ENCODE peak calls at places on chromosomes 13 and 19, in seven cellular contexts. One of them, this sample, is unnamed.

GRCh38 chr19:20318616-20319015 is 151.6 kb downstream of the ZNF486 start:
- DNase-seq in fibroblast of mammary gland: no peak
- DNase-seq in neuronal stem cell: no peak
- DNase-seq in left lung: no peak
- DNase-seq in Jurkat, Clone E6-1: no peak
- DNase-seq in tibial artery: no peak
- DNase-seq in upper lobe of right lung: no peak
- DNase-seq in this sample: no peak

GRCh38 chr19:46353730-46354528 is 7.0 kb downstream of the PPP5C start:
- DNase-seq in fibroblast of mammary gland: no peak
- DNase-seq in upper lobe of right lung: peak; percentile 57
- DNase-seq in neuronal stem cell: no peak
- DNase-seq in tibial artery: no peak
- DNase-seq in Jurkat, Clone E6-1: no peak
- DNase-seq in left lung: no peak
- DNase-seq in this sample: no peak

GRCh38 chr13:113742445-113743120 is 16.4 kb upstream of the TMEM255B start:
- DNase-seq in fibroblast of mammary gland: peak; percentile 25
- DNase-seq in tibial artery: no peak
- DNase-seq in neuronal stem cell: no peak
- DNase-seq in left lung: no peak
- DNase-seq in Jurkat, Clone E6-1: no peak
- DNase-seq in upper lobe of right lung: no peak
- DNase-seq in this sample: no peak

GRCh38 chr13:98959775-98960325 is 18.0 kb downstream of the DOCK9 start:
- DNase-seq in neuronal stem cell: no peak
- DNase-seq in left lung: no peak
- DNase-seq in upper lobe of right lung: no peak
- DNase-seq in Jurkat, Clone E6-1: no peak
- DNase-seq in fibroblast of mammary gland: no peak
- DNase-seq in tibial artery: no peak
- DNase-seq in this sample: no peak

GRCh38 chr19:13784731-13785452 is 10.4 kb upstream of the ZSWIM4 start:
- DNase-seq in fibroblast of mammary gland: peak; percentile 62
- DNase-seq in left lung: peak; percentile 79
- DNase-seq in tibial artery: peak; percentile 72
- DNase-seq in upper lobe of right lung: peak; percentile 92
- DNase-seq in neuronal stem cell: no peak
- DNase-seq in Jurkat, Clone E6-1: peak; percentile 37
- DNase-seq in this sample: peak; percentile 60

GRCh38 chr13:80276371-80277289 is 64.3 kb downstream of the SPRY2 start:
- DNase-seq in tibial artery: no peak
- DNase-seq in neuronal stem cell: peak; percentile 93
- DNase-seq in Jurkat, Clone E6-1: no peak
- DNase-seq in left lung: no peak
- DNase-seq in upper lobe of right lung: no peak
- DNase-seq in fibroblast of mammary gland: peak; percentile 7
- DNase-seq in this sample: no peak

GRCh38 chr13:20497376-20497775 is 28.3 kb downstream of the CRYL1 start:
- DNase-seq in tibial artery: no peak
- DNase-seq in fibroblast of mammary gland: no peak
- DNase-seq in neuronal stem cell: no peak
- DNase-seq in upper lobe of right lung: no peak
- DNase-seq in left lung: no peak
- DNase-seq in Jurkat, Clone E6-1: no peak
- DNase-seq in this sample: no peak

GRCh38 chr19:20247016-20247683 is 80.1 kb downstream of the ZNF486 start:
- DNase-seq in neuronal stem cell: peak; percentile 29
- DNase-seq in upper lobe of right lung: peak; percentile 66
- DNase-seq in left lung: no peak
- DNase-seq in Jurkat, Clone E6-1: peak; percentile 2
- DNase-seq in tibial artery: no peak
- DNase-seq in fibroblast of mammary gland: peak; percentile 16
- DNase-seq in this sample: peak; percentile 77

GRCh38 chr13:76009491-76009890 is 373.4 kb downstream of the LMO7 start:
- DNase-seq in left lung: no peak
- DNase-seq in neuronal stem cell: no peak
- DNase-seq in fibroblast of mammary gland: peak; percentile 39
- DNase-seq in tibial artery: no peak
- DNase-seq in upper lobe of right lung: no peak
- DNase-seq in Jurkat, Clone E6-1: no peak
- DNase-seq in this sample: no peak

GRCh38 chr19:56309511-56310185 is 5.0 kb downstream of the ZSCAN5A start:
- DNase-seq in tibial artery: no peak
- DNase-seq in Jurkat, Clone E6-1: peak; percentile 53
- DNase-seq in fibroblast of mammary gland: peak; percentile 41
- DNase-seq in left lung: peak; percentile 47
- DNase-seq in upper lobe of right lung: peak; percentile 78
- DNase-seq in neuronal stem cell: no peak
- DNase-seq in this sample: peak; percentile 68

GRCh38 chr19:50171752-50172151 is 8.7 kb upstream of the IZUMO2 start:
- DNase-seq in neuronal stem cell: no peak
- DNase-seq in Jurkat, Clone E6-1: no peak
- DNase-seq in tibial artery: no peak
- DNase-seq in upper lobe of right lung: no peak
- DNase-seq in left lung: no peak
- DNase-seq in fibroblast of mammary gland: no peak
- DNase-seq in this sample: no peak

GRCh38 chr19:36032251-36033104 is at the start of gene CLIP3:
- DNase-seq in neuronal stem cell: peak; percentile 75
- DNase-seq in left lung: peak; percentile 58
- DNase-seq in tibial artery: peak; percentile 62
- DNase-seq in Jurkat, Clone E6-1: peak; percentile 53
- DNase-seq in upper lobe of right lung: no peak
- DNase-seq in fibroblast of mammary gland: peak; percentile 51
- DNase-seq in this sample: no peak

GRCh38 chr13:109833940-109834339 is 47.6 kb upstream of the IRS2 start:
- DNase-seq in tibial artery: no peak
- DNase-seq in neuronal stem cell: no peak
- DNase-seq in upper lobe of right lung: no peak
- DNase-seq in left lung: no peak
- DNase-seq in Jurkat, Clone E6-1: no peak
- DNase-seq in fibroblast of mammary gland: no peak
- DNase-seq in this sample: no peak
- H3K4me3 ChIP-seq in tibial artery: no peak overlapping the region
- H3K4me3 ChIP-seq in neuronal stem cell: no peak overlapping the region
- H3K4me3 ChIP-seq in upper lobe of right lung: no peak overlapping the region
- H3K4me3 ChIP-seq in left lung: no peak overlapping the region
- H3K4me3 ChIP-seq in Jurkat, Clone E6-1: no peak overlapping the region
- H3K4me3 ChIP-seq in fibroblast of mammary gland: no peak overlapping the region
- H3K4me3 ChIP-seq in this sample: no peak overlapping the region

GRCh38 chr19:5047251-5047935 is 78.5 kb downstream of the KDM4B start:
- DNase-seq in left lung: no peak
- DNase-seq in fibroblast of mammary gland: no peak
- DNase-seq in upper lobe of right lung: no peak
- DNase-seq in tibial artery: no peak
- DNase-seq in Jurkat, Clone E6-1: no peak
- DNase-seq in neuronal stem cell: no peak
- DNase-seq in this sample: no peak

GRCh38 chr19:5049561-5049960 is 80.6 kb downstream of the KDM4B start:
- DNase-seq in left lung: no peak
- DNase-seq in fibroblast of mammary gland: no peak
- DNase-seq in Jurkat, Clone E6-1: no peak
- DNase-seq in neuronal stem cell: no peak
- DNase-seq in tibial artery: no peak
- DNase-seq in upper lobe of right lung: no peak
- DNase-seq in this sample: no peak

GRCh38 chr19:5050016-5050656 is 81.2 kb downstream of the KDM4B start:
- DNase-seq in fibroblast of mammary gland: no peak
- DNase-seq in tibial artery: no peak
- DNase-seq in left lung: no peak
- DNase-seq in neuronal stem cell: no peak
- DNase-seq in Jurkat, Clone E6-1: no peak
- DNase-seq in upper lobe of right lung: no peak
- DNase-seq in this sample: no peak

GRCh38 chr19:5048091-5048726 is 79.3 kb downstream of the KDM4B start:
- DNase-seq in neuronal stem cell: peak; percentile 78
- DNase-seq in tibial artery: peak; percentile 69
- DNase-seq in upper lobe of right lung: peak; percentile 85
- DNase-seq in fibroblast of mammary gland: peak; percentile 75
- DNase-seq in left lung: peak; percentile 73
- DNase-seq in Jurkat, Clone E6-1: peak; percentile 22
- DNase-seq in this sample: peak; percentile 46

DNA sequence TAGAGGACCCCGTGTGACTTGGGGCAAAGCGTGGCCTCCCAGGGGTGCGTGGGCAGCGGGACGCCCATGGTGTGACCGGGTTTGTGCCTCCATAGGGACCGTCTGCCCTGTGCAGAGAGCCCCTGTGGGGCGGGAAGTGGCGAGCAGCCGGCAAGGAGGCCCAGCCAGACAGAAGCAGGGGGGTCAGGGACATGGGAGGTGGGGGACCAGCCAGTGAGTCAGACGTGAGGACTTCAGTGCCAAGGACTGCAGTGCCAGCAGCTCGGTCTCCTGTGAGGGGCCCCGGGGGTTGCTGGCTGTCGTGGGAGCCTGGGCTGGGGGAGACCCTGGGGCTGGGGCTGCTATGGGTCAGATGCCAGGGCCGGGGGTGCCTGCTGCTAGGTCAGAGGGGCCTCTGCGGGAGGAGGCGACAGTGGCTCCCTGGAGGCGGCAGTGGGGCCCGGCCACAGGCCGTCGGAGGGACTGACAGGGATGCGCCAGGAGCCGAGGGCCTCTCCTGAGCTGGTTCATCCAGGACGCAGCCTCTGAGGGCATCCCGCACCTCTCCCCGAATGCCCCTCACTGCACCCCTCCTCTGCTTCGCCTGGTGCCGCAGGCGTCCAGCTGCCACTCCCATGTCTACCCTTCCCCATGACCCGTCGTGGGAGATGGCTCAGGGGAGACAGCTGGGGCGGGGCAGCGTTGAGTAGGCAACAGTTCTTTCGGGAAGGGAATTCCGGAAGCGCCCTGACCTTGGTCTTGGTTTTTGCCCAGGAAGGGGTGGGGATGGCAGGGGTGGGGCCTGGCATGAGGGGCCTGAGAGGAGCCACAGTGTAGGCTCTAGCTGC is 80.0 kb downstream of the KDM4B start:
- DNase-seq in left lung: no peak
- DNase-seq in Jurkat, Clone E6-1: no peak
- DNase-seq in fibroblast of mammary gland: peak; percentile 64
- DNase-seq in upper lobe of right lung: no peak
- DNase-seq in neuronal stem cell: no peak
- DNase-seq in tibial artery: peak; percentile 37
- DNase-seq in this sample: no peak
- H3K4me3 ChIP-seq in left lung: no peak overlapping the region
- H3K4me3 ChIP-seq in Jurkat, Clone E6-1: no peak overlapping the region
- H3K4me3 ChIP-seq in fibroblast of mammary gland: peak overlapping the region; percentile 3
- H3K4me3 ChIP-seq in upper lobe of right lung: no peak overlapping the region
- H3K4me3 ChIP-seq in neuronal stem cell: no peak overlapping the region
- H3K4me3 ChIP-seq in tibial artery: peak overlapping the region; percentile 15
- H3K4me3 ChIP-seq in this sample: no peak overlapping the region

GRCh38 chr19:41998246-41999020 is 4.4 kb upstream of the ATP1A3 start:
- DNase-seq in neuronal stem cell: peak; percentile 66
- DNase-seq in upper lobe of right lung: no peak
- DNase-seq in left lung: no peak
- DNase-seq in tibial artery: no peak
- DNase-seq in Jurkat, Clone E6-1: no peak
- DNase-seq in fibroblast of mammary gland: peak; percentile 34
- DNase-seq in this sample: peak; percentile 74
- H3K4me3 ChIP-seq in neuronal stem cell: peak overlapping the region; percentile 24
- H3K4me3 ChIP-seq in upper lobe of right lung: no peak overlapping the region
- H3K4me3 ChIP-seq in left lung: no peak overlapping the region
- H3K4me3 ChIP-seq in tibial artery: no peak overlapping the region
- H3K4me3 ChIP-seq in Jurkat, Clone E6-1: peak overlapping the region; percentile 23
- H3K4me3 ChIP-seq in fibroblast of mammary gland: no peak overlapping the region
- H3K4me3 ChIP-seq in this sample: peak overlapping the region; percentile 59

GRCh38 chr19:497861-498590 is 1.7 kb downstream of the MADCAM1 start:
- DNase-seq in upper lobe of right lung: no peak
- DNase-seq in Jurkat, Clone E6-1: no peak
- DNase-seq in neuronal stem cell: no peak
- DNase-seq in fibroblast of mammary gland: no peak
- DNase-seq in tibial artery: no peak
- DNase-seq in left lung: no peak
- DNase-seq in this sample: no peak

GRCh38 chr19:496333-496634 is at the start of gene MADCAM1:
- DNase-seq in neuronal stem cell: no peak
- DNase-seq in tibial artery: no peak
- DNase-seq in Jurkat, Clone E6-1: no peak
- DNase-seq in upper lobe of right lung: no peak
- DNase-seq in left lung: no peak
- DNase-seq in fibroblast of mammary gland: no peak
- DNase-seq in this sample: no peak

GRCh38 chr19:498591-498950 is 2.3 kb downstream of the MADCAM1 start:
- DNase-seq in tibial artery: no peak
- DNase-seq in left lung: no peak
- DNase-seq in Jurkat, Clone E6-1: no peak
- DNase-seq in upper lobe of right lung: no peak
- DNase-seq in neuronal stem cell: no peak
- DNase-seq in fibroblast of mammary gland: no peak
- DNase-seq in this sample: no peak

GRCh38 chr19:498977-499623 is 2.8 kb downstream of the MADCAM1 start:
- DNase-seq in Jurkat, Clone E6-1: no peak
- DNase-seq in tibial artery: no peak
- DNase-seq in fibroblast of mammary gland: no peak
- DNase-seq in neuronal stem cell: no peak
- DNase-seq in upper lobe of right lung: no peak
- DNase-seq in left lung: no peak
- DNase-seq in this sample: no peak

GRCh38 chr19:497476-497860 is 1.2 kb downstream of the MADCAM1 start:
- DNase-seq in fibroblast of mammary gland: no peak
- DNase-seq in tibial artery: no peak
- DNase-seq in upper lobe of right lung: peak; percentile 65
- DNase-seq in left lung: no peak
- DNase-seq in Jurkat, Clone E6-1: no peak
- DNase-seq in neuronal stem cell: no peak
- DNase-seq in this sample: no peak
- H3K4me3 ChIP-seq in fibroblast of mammary gland: no peak overlapping the region
- H3K4me3 ChIP-seq in tibial artery: no peak overlapping the region
- H3K4me3 ChIP-seq in upper lobe of right lung: no peak overlapping the region
- H3K4me3 ChIP-seq in left lung: no peak overlapping the region
- H3K4me3 ChIP-seq in Jurkat, Clone E6-1: no peak overlapping the region
- H3K4me3 ChIP-seq in neuronal stem cell: no peak overlapping the region
- H3K4me3 ChIP-seq in this sample: no peak overlapping the region

DNA sequence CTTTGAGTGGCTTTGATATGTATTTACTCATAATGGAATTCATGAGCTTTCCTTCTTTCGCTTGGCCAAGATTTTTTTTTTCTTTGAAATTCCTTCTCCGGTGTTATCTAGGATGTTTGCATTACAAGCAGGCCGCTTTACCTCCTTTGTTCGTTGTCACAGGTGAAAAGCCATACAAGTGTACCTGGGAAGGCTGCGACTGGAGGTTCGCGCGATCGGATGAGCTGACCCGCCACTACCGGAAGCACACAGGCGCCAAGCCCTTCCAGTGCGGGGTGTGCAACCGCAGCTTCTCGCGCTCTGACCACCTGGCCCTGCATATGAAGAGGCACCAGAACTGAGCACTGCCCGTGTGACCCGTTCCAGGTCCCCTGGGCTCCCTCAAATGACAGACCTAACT is 16.7 kb downstream of the KLF5 start:
- DNase-seq in Jurkat, Clone E6-1: no peak
- DNase-seq in neuronal stem cell: no peak
- DNase-seq in left lung: no peak
- DNase-seq in upper lobe of right lung: no peak
- DNase-seq in tibial artery: no peak
- DNase-seq in fibroblast of mammary gland: no peak
- DNase-seq in this sample: no peak
- H3K4me3 ChIP-seq in Jurkat, Clone E6-1: no peak overlapping the region
- H3K4me3 ChIP-seq in neuronal stem cell: no peak overlapping the region
- H3K4me3 ChIP-seq in left lung: no peak overlapping the region
- H3K4me3 ChIP-seq in upper lobe of right lung: no peak overlapping the region
- H3K4me3 ChIP-seq in tibial artery: no peak overlapping the region
- H3K4me3 ChIP-seq in fibroblast of mammary gland: no peak overlapping the region
- H3K4me3 ChIP-seq in this sample: no peak overlapping the region